ENCODE peak calls at places on chromosomes 7 and 10, in six cellular contexts. One of them, this sample, is unnamed.

GRCh38 chr10:35685402-35685801 is 43.3 kb upstream of the FZD8 start:
- DNase-seq in A549: peak
- DNase-seq in fibroblast of mammary gland: no peak
- DNase-seq in HFFc6: no peak
- DNase-seq in thoracic aorta: no peak
- DNase-seq in spleen: no peak
- DNase-seq in this sample: no peak

GRCh38 chr10:110399163-110400094 is 94.7 kb upstream of the SMNDC1 start:
- DNase-seq in HFFc6: peak
- DNase-seq in thoracic aorta: no peak
- DNase-seq in spleen: no peak
- DNase-seq in fibroblast of mammary gland: peak
- DNase-seq in A549: peak
- DNase-seq in this sample: peak

GRCh38 chr7:31782411-31782991 is 95.5 kb downstream of the PPP1R17 start:
- DNase-seq in fibroblast of mammary gland: peak
- DNase-seq in spleen: no peak
- DNase-seq in HFFc6: peak
- DNase-seq in A549: peak
- DNase-seq in thoracic aorta: no peak
- DNase-seq in this sample: peak

GRCh38 chr10:86321568-86321967 is 45.0 kb downstream of the GRID1 start:
- DNase-seq in spleen: peak
- DNase-seq in A549: no peak
- DNase-seq in fibroblast of mammary gland: no peak
- DNase-seq in thoracic aorta: no peak
- DNase-seq in HFFc6: no peak
- DNase-seq in this sample: no peak

GRCh38 chr7:69228212-69228811 is 370.0 kb upstream of the AUTS2 start:
- DNase-seq in A549: no peak
- DNase-seq in fibroblast of mammary gland: no peak
- DNase-seq in spleen: no peak
- DNase-seq in HFFc6: no peak
- DNase-seq in thoracic aorta: no peak
- DNase-seq in this sample: no peak

GRCh38 chr7:17646181-17646956 is 293.9 kb downstream of the SNX13 start:
- DNase-seq in fibroblast of mammary gland: peak
- DNase-seq in spleen: no peak
- DNase-seq in A549: peak
- DNase-seq in HFFc6: peak
- DNase-seq in thoracic aorta: no peak
- DNase-seq in this sample: peak

GRCh38 chr7:111229951-111230350 is 139.0 kb downstream of the LRRN3 start:
- DNase-seq in spleen: no peak
- DNase-seq in thoracic aorta: no peak
- DNase-seq in A549: peak
- DNase-seq in HFFc6: peak
- DNase-seq in fibroblast of mammary gland: no peak
- DNase-seq in this sample: peak

GRCh38 chr10:68224810-68225209 is 7.1 kb downstream of the ATOH7 start:
- DNase-seq in HFFc6: peak
- DNase-seq in A549: no peak
- DNase-seq in thoracic aorta: no peak
- DNase-seq in fibroblast of mammary gland: peak
- DNase-seq in spleen: no peak
- DNase-seq in this sample: peak

GRCh38 chr10:47024046-47024322 is 112.8 kb downstream of the PTPN20 start:
- DNase-seq in A549: no peak
- DNase-seq in thoracic aorta: no peak
- DNase-seq in fibroblast of mammary gland: no peak
- DNase-seq in spleen: no peak
- DNase-seq in HFFc6: no peak
- DNase-seq in this sample: no peak

GRCh38 chr10:128599538-128599937 is 473.3 kb upstream of the MKI67 start:
- DNase-seq in HFFc6: no peak
- DNase-seq in A549: no peak
- DNase-seq in thoracic aorta: no peak
- DNase-seq in spleen: no peak
- DNase-seq in fibroblast of mammary gland: no peak
- DNase-seq in this sample: no peak
- TF ChIP-seq CTCF in HFFc6: no peak
- TF ChIP-seq CTCF in A549: no peak
- TF ChIP-seq CTCF in thoracic aorta: no peak
- TF ChIP-seq CTCF in spleen: no peak
- TF ChIP-seq CTCF in fibroblast of mammary gland: no peak
- TF ChIP-seq CTCF in this sample: no peak

GRCh38 chr10:26274391-26274790 is 57.8 kb downstream of the GAD2 start:
- DNase-seq in spleen: no peak
- DNase-seq in HFFc6: no peak
- DNase-seq in thoracic aorta: no peak
- DNase-seq in fibroblast of mammary gland: no peak
- DNase-seq in A549: no peak
- DNase-seq in this sample: no peak

GRCh38 chr10:26269754-26270153 is 53.2 kb downstream of the GAD2 start:
- DNase-seq in A549: peak
- DNase-seq in spleen: no peak
- DNase-seq in HFFc6: peak
- DNase-seq in thoracic aorta: no peak
- DNase-seq in fibroblast of mammary gland: peak
- DNase-seq in this sample: peak
- TF ChIP-seq CTCF in A549: peak
- TF ChIP-seq CTCF in spleen: no peak
- TF ChIP-seq CTCF in HFFc6: peak
- TF ChIP-seq CTCF in thoracic aorta: no peak
- TF ChIP-seq CTCF in fibroblast of mammary gland: peak
- TF ChIP-seq CTCF in this sample: peak

GRCh38 chr10:99659031-99659867 is at the start of gene ENTPD7:
- DNase-seq in HFFc6: peak
- DNase-seq in A549: peak
- DNase-seq in thoracic aorta: peak
- DNase-seq in spleen: peak
- DNase-seq in fibroblast of mammary gland: peak
- DNase-seq in this sample: peak
- TF ChIP-seq CTCF in HFFc6: peak
- TF ChIP-seq CTCF in A549: no peak
- TF ChIP-seq CTCF in thoracic aorta: peak
- TF ChIP-seq CTCF in spleen: peak
- TF ChIP-seq CTCF in fibroblast of mammary gland: no peak
- TF ChIP-seq CTCF in this sample: no peak

DNA sequence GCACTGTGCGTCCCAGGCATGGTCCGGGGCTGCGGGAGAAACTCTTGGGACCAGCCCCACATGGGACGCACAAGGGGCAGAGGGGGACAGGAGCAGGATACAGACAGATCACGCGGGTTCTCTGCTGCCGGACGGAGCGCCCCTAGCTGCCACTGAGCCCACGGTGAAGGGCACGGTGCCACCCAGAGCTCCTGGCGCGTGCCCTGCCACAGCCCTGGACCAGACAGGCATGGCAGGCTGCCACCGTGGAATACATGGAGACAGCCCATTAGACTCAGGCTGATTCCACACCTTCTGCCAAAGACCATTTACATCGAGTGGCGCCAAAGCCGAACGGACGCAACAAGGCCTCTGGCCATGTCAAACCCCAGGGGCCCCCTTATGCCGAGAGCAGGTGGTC is 90.4 kb downstream of the MAD1L1 start:
- DNase-seq in spleen: no peak
- DNase-seq in fibroblast of mammary gland: no peak
- DNase-seq in HFFc6: no peak
- DNase-seq in thoracic aorta: no peak
- DNase-seq in A549: no peak
- DNase-seq in this sample: no peak
- TF ChIP-seq CTCF in spleen: no peak
- TF ChIP-seq CTCF in fibroblast of mammary gland: no peak
- TF ChIP-seq CTCF in HFFc6: no peak
- TF ChIP-seq CTCF in thoracic aorta: no peak
- TF ChIP-seq CTCF in A549: no peak
- TF ChIP-seq CTCF in this sample: no peak

GRCh38 chr7:134905375-134905774 is 80.9 kb upstream of the AGBL3 start:
- DNase-seq in fibroblast of mammary gland: peak
- DNase-seq in HFFc6: peak
- DNase-seq in A549: no peak
- DNase-seq in thoracic aorta: peak
- DNase-seq in spleen: no peak
- DNase-seq in this sample: peak
- TF ChIP-seq CTCF in fibroblast of mammary gland: peak
- TF ChIP-seq CTCF in HFFc6: peak
- TF ChIP-seq CTCF in A549: no peak
- TF ChIP-seq CTCF in thoracic aorta: peak
- TF ChIP-seq CTCF in spleen: no peak
- TF ChIP-seq CTCF in this sample: peak

GRCh38 chr10:98106531-98106930 is 27.9 kb upstream of the R3HCC1L start:
- DNase-seq in fibroblast of mammary gland: peak
- DNase-seq in spleen: no peak
- DNase-seq in thoracic aorta: no peak
- DNase-seq in A549: no peak
- DNase-seq in HFFc6: no peak
- DNase-seq in this sample: no peak
- TF ChIP-seq CTCF in fibroblast of mammary gland: no peak
- TF ChIP-seq CTCF in spleen: no peak
- TF ChIP-seq CTCF in thoracic aorta: no peak
- TF ChIP-seq CTCF in A549: no peak
- TF ChIP-seq CTCF in HFFc6: no peak
- TF ChIP-seq CTCF in this sample: no peak

DNA sequence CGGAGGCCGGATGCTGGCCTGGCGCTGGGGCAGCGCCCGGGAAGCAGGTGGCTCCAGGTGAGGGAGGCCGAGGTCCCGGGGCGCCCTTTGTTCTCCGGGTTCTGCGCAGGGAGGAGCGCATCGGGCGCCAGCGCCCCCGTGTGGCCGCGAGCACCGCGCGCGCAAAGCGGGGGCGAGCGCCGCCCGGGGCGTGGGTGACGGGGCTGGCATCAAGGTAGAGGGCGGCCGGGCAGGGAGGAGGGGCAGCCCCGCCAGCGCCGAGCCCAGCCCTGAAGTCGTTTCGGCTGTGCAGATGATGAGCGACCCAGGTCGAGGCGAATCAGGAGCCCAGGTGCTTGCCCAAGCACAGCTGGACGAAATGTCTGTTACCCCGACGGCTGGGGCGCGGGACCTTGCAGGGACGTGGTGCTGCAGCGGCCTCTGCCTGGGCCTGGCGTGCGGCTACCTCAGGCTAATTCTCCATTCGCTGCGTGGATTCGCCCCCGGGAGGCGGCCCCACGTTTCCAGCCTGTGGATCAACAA is 10.5 kb upstream of the FGFR2 start:
- DNase-seq in HFFc6: no peak
- DNase-seq in fibroblast of mammary gland: no peak
- DNase-seq in thoracic aorta: no peak
- DNase-seq in A549: peak
- DNase-seq in spleen: peak
- DNase-seq in this sample: no peak
- TF ChIP-seq CTCF in HFFc6: peak
- TF ChIP-seq CTCF in fibroblast of mammary gland: no peak
- TF ChIP-seq CTCF in thoracic aorta: peak
- TF ChIP-seq CTCF in A549: peak
- TF ChIP-seq CTCF in spleen: peak
- TF ChIP-seq CTCF in this sample: peak

GRCh38 chr7:25820432-25821040 is 331.5 kb upstream of the NFE2L3 start:
- DNase-seq in fibroblast of mammary gland: peak
- DNase-seq in spleen: no peak
- DNase-seq in A549: peak
- DNase-seq in HFFc6: no peak
- DNase-seq in thoracic aorta: no peak
- DNase-seq in this sample: no peak
- TF ChIP-seq CTCF in fibroblast of mammary gland: peak
- TF ChIP-seq CTCF in spleen: no peak
- TF ChIP-seq CTCF in A549: peak
- TF ChIP-seq CTCF in HFFc6: peak
- TF ChIP-seq CTCF in thoracic aorta: no peak
- TF ChIP-seq CTCF in this sample: peak

GRCh38 chr7:150876817-150877526 is 24.7 kb downstream of the AOC1 start:
- DNase-seq in fibroblast of mammary gland: peak
- DNase-seq in spleen: peak
- DNase-seq in thoracic aorta: no peak
- DNase-seq in A549: peak
- DNase-seq in HFFc6: peak
- DNase-seq in this sample: peak
- TF ChIP-seq CTCF in fibroblast of mammary gland: peak
- TF ChIP-seq CTCF in spleen: no peak
- TF ChIP-seq CTCF in thoracic aorta: no peak
- TF ChIP-seq CTCF in A549: peak
- TF ChIP-seq CTCF in HFFc6: peak
- TF ChIP-seq CTCF in this sample: peak